ENCODE peak calls at places on chromosome 6, in five cellular contexts. Y, A, B, O and N are unnamed samples.

GRCh38 chr6:52994789-52995078 is 350 bp downstream of the GSTA4 start:
- DNase-seq in Y (no peak), A (peak), B (no peak), O (peak), N (peak)

GRCh38 chr6:17392978-17393334 is 439 bp upstream of the CAP2 start:
- DNase-seq in Y (no peak), A (no peak), B (peak), O (no peak), N (no peak)

GRCh38 chr6:140393665-140394064 is 1019.2 kb upstream of the CITED2 start:
- DNase-seq in Y (no peak), A (no peak), B (no peak), O (no peak), N (no peak)

GRCh38 chr6:40626886-40627285 is 39.7 kb upstream of the LRFN2 start:
- DNase-seq in Y (no peak), A (no peak), B (no peak), O (no peak), N (no peak)

GRCh38 chr6:108588586-108588985 is 27.9 kb downstream of the FOXO3 start:
- DNase-seq in Y (no peak), A (no peak), B (peak), O (no peak), N (no peak)

GRCh38 chr6:109336221-109336955 is 45.9 kb downstream of the CD164 start:
- DNase-seq in Y (no peak), A (no peak), B (peak), O (no peak), N (no peak)

GRCh38 chr6:62150048-62150663 is 135.9 kb downstream of the KHDRBS2 start:
- DNase-seq in Y (no peak), A (peak), B (peak), O (peak), N (no peak)

GRCh38 chr6:139108378-139108777 is 26.5 kb upstream of the HECA start:
- DNase-seq in Y (no peak), A (no peak), B (no peak), O (no peak), N (no peak)

GRCh38 chr6:151493495-151494234 is at the start of gene CCDC170:
- DNase-seq in Y (no peak), A (peak), B (no peak), O (peak), N (no peak)

GRCh38 chr6:13863699-13864155 is 49.4 kb upstream of the MCUR1 start:
- DNase-seq in Y (no peak), A (no peak), B (peak), O (no peak), N (no peak)

GRCh38 chr6:168050861-168051586 is 28.0 kb downstream of the FRMD1 start:
- DNase-seq in Y (no peak), A (no peak), B (no peak), O (no peak), N (no peak)

GRCh38 chr6:154919806-154920205 is 75.3 kb upstream of the TIAM2 start:
- DNase-seq in Y (no peak), A (no peak), B (no peak), O (no peak), N (no peak)

GRCh38 chr6:29926795-29927427 is 15.4 kb upstream of the HLA-A start:
- DNase-seq in Y (peak), A (peak), B (no peak), O (peak), N (peak)

GRCh38 chr6:127288705-127289104 is 22.0 kb downstream of the RNF146 start:
- DNase-seq in Y (no peak), A (no peak), B (no peak), O (no peak), N (no peak)

GRCh38 chr6:3451498-3451897 is 5.4 kb downstream of the SLC22A23 start:
- DNase-seq in Y (no peak), A (no peak), B (no peak), O (no peak), N (no peak)

GRCh38 chr6:154276810-154277577 is 79.6 kb downstream of the IPCEF1 start:
- DNase-seq in Y (no peak), A (no peak), B (peak), O (peak), N (no peak)

GRCh38 chr6:24520929-24521546 is 26.3 kb downstream of the ALDH5A1 start:
- DNase-seq in Y (no peak), A (peak), B (peak), O (peak), N (peak)

GRCh38 chr6:56875523-56875922 is 79.4 kb upstream of the BEND6 start:
- DNase-seq in Y (no peak), A (no peak), B (no peak), O (no peak), N (no peak)

GRCh38 chr6:168418631-168419250 is 22.2 kb upstream of the SMOC2 start:
- DNase-seq in Y (no peak), A (no peak), B (no peak), O (no peak), N (no peak)

GRCh38 chr6:129555206-129555832 is 154.7 kb downstream of the ARHGAP18 start:
- DNase-seq in Y (no peak), A (no peak), B (no peak), O (no peak), N (no peak)

GRCh38 chr6:41275489-41275888 is 11.0 kb downstream of the TREM1 start:
- DNase-seq in Y (no peak), A (no peak), B (no peak), O (no peak), N (no peak)

GRCh38 chr6:131107166-131107565 is 28.1 kb upstream of the AKAP7 start:
- DNase-seq in Y (no peak), A (no peak), B (peak), O (no peak), N (no peak)

GRCh38 chr6:5570641-5571040 is 309.3 kb downstream of the FARS2 start:
- DNase-seq in Y (no peak), A (no peak), B (no peak), O (no peak), N (no peak)

GRCh38 chr6:45327956-45328522 is at the start of gene RUNX2:
- DNase-seq in Y (no peak), A (no peak), B (peak), O (no peak), N (no peak)